ENCODE peak calls at places on chromosome 11, in nine cellular contexts. I is uterus, T is thyroid gland, Q is thoracic aorta, H is pancreas, N is psoas muscle, K is adrenal gland, G is body of pancreas, W is ovary. B is an unnamed sample.

GRCh38 chr11:2590131-2590950 is 109.5 kb downstream of the KCNQ1OT1 start:
- DNase-seq in G (no peak), N (peak; percentile 34), I (no peak), K (no peak), W (no peak), Q (no peak), T (peak; percentile 1), H (no peak), B (no peak)

GRCh38 chr11:118274184-118274583 is 10.1 kb upstream of the MPZL2 start:
- DNase-seq in H (no peak), I (no peak), G (no peak), W (no peak), T (no peak), Q (no peak), N (no peak), K (no peak), B (no peak)

GRCh38 chr11:96817488-96817887 is 427.7 kb downstream of the JRKL start:
- DNase-seq in Q (no peak), T (no peak), W (no peak), H (no peak), G (no peak), K (no peak), N (no peak), I (no peak), B (no peak)

GRCh38 chr11:71153005-71153395 is 99.4 kb downstream of the SHANK2 start:
- DNase-seq in I (no peak), W (no peak), G (peak; percentile 36), T (peak; percentile 11), Q (no peak), K (peak; percentile 56), H (peak; percentile 49), N (no peak), B (peak; percentile 40)

GRCh38 chr11:17473071-17473744 is 3.4 kb downstream of the ABCC8 start:
- DNase-seq in I (no peak), W (no peak), H (no peak), N (no peak), K (no peak), Q (no peak), G (no peak), T (no peak), B (no peak)

GRCh38 chr11:33015621-33016551 is at the start of gene DEPDC7:
- DNase-seq in T (peak; percentile 69), K (peak; percentile 76), N (peak; percentile 94), G (peak; percentile 94), W (peak; percentile 92), H (peak; percentile 92), Q (peak; percentile 40), I (peak; percentile 85), B (peak; percentile 91)

GRCh38 chr11:73507086-73507485 is 90.8 kb downstream of the FAM168A start:
- DNase-seq in N (no peak), Q (no peak), K (no peak), I (no peak), H (no peak), T (no peak), G (no peak), W (no peak), B (no peak)

GRCh38 chr11:3021125-3021524 is 29.0 kb upstream of the NAP1L4 start:
- DNase-seq in I (no peak), W (no peak), T (peak; percentile 61), N (no peak), Q (no peak), K (no peak), G (peak; percentile 68), H (peak; percentile 57), B (no peak)

GRCh38 chr11:94201004-94201465 is 72.4 kb downstream of the PANX1 start:
- DNase-seq in T (no peak), H (no peak), K (no peak), W (no peak), N (no peak), G (no peak), I (no peak), Q (no peak), B (no peak)

GRCh38 chr11:7089328-7090251 is 792 bp downstream of the RBMXL2 start:
- DNase-seq in G (no peak), K (no peak), Q (no peak), I (no peak), W (no peak), N (peak; percentile 44), H (no peak), T (no peak), B (no peak)

DNA sequence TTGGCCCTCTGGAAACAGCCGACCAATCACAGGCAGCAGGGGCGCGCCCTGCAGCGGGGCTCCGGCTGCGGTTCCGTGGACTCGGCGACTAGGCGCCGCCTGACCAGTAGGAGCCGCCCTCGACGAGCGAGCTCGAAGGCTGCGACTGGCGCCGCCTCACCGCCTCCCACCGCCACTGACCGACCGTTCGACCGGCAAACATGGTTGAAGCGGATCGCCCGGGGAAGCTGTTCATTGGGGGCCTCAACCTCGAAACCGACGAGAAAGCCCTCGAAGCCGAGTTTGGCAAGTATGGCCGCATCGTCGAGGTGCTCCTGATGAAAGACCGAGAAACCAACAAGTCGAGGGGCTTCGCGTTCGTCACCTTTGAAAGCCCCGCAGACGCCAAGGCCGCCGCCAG is at the start of gene RBMXL2:
- DNase-seq in G (no peak), W (no peak), Q (no peak), H (no peak), T (no peak), N (peak; percentile 40), I (no peak), K (no peak), B (no peak)
- H3K27me3 ChIP-seq in G (no peaks in the 10 kb centered on the region), W (no peaks in the 10 kb centered on the region), Q (no peaks in the 10 kb centered on the region), H (peaks cover 4% of the 10 kb centered on the region), T (no peaks in the 10 kb centered on the region), N (peaks cover 2% of the 10 kb centered on the region), I (no peaks in the 10 kb centered on the region), K (peaks cover 10% of the 10 kb centered on the region), B (no peaks in the 10 kb centered on the region)

DNA sequence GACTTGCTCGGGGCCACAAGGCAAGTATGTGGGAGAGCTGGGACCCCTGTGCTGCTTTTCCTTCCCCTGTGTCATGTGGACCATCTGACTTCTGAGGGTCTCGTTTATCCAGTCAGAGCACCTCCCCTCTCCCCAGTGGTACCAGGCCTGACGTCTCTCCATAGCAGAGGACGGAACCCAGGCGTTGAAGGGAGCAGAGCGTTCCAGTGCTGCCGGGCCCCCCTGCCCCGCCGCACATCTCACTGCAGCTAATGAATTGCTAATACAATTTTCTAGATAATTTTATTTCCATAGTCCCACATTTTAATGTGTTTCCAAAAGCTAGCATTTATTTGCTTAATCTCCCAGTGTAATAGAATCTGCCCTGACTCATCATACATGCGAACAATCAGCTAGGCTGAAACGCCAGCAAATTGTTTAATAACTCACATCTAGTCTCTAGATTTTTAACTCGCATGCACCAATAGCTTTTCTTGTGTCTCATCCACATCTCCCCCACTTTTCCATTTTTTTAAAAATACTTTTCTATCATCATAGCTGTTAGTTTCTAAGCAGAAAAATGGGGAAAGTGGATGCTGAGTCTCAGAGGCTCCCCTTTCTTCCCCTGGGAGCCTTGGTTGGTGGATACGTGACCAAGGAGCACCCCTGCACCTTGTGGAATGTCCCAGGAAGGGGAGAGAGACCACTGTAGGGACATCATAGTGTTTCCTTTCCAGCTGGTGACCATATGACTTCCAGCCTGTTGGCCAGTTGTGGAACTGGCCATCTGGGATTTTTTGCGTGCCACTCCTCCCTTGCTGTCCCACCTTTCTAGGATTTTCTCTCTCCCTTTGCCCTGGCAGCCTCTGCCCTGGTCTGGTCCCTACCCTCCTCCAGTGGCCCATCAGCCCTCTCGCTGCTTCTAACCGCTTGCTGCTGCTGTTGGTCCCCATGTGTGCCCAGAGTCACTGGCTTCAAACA is 58.6 kb upstream of the NNMT start:
- DNase-seq in N (no peak), W (no peak), H (no peak), G (no peak), K (no peak), T (no peak), I (no peak), Q (no peak), B (no peak)
- TF ChIP-seq CTCF in N (no peak), W (no peak), H (no peak), G (no peak), K (no peak), T (no peak), I (no peak), Q (no peak), B (no peak)

DNA sequence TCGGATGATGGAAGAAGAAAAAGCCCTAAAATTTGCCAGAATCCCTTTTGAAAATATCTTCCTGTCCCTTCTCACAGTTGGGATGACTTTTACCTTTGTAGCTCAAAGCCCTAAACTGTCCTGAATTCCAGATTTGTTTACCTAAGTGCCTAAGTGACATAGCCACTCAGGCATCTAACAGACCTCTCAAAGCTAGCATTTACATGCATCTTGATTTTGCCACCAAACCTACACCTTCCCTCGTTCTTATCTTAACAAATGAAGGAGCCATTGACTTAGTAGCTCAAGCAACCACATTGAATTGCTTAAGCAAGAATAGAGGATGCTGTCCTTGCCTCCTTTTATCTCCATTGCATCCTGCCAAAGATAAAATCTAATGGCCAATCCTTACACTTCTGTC is 198.4 kb upstream of the NTM start:
- DNase-seq in T (no peak), N (no peak), K (no peak), I (no peak), Q (no peak), W (no peak), G (no peak), H (no peak), B (no peak)
- H3K27me3 ChIP-seq in T (no peaks in the 10 kb centered on the region), N (peaks cover 6% of the 10 kb centered on the region), K (no peaks in the 10 kb centered on the region), I (no peaks in the 10 kb centered on the region), Q (no peaks in the 10 kb centered on the region), W (no peaks in the 10 kb centered on the region), G (no peaks in the 10 kb centered on the region), H (no peaks in the 10 kb centered on the region), B (no peaks in the 10 kb centered on the region)

GRCh38 chr11:128840137-128840536 is 27.0 kb downstream of the KCNJ1 start:
- DNase-seq in W (no peak), K (no peak), G (no peak), H (no peak), N (no peak), Q (no peak), T (no peak), I (no peak), B (no peak)

GRCh38 chr11:128837627-128838026 is 29.5 kb downstream of the KCNJ1 start:
- DNase-seq in W (no peak), T (no peak), H (no peak), I (no peak), N (no peak), Q (no peak), G (no peak), K (peak; percentile 31), B (no peak)

GRCh38 chr11:128839081-128839480 is 28.0 kb downstream of the KCNJ1 start:
- DNase-seq in N (no peak), T (no peak), W (no peak), K (no peak), Q (no peak), H (no peak), G (no peak), I (no peak), B (no peak)

GRCh38 chr11:128831781-128832497 is 35.2 kb downstream of the KCNJ1 start:
- DNase-seq in H (no peak), Q (no peak), I (no peak), K (no peak), T (no peak), G (no peak), W (no peak), N (no peak), B (no peak)

DNA sequence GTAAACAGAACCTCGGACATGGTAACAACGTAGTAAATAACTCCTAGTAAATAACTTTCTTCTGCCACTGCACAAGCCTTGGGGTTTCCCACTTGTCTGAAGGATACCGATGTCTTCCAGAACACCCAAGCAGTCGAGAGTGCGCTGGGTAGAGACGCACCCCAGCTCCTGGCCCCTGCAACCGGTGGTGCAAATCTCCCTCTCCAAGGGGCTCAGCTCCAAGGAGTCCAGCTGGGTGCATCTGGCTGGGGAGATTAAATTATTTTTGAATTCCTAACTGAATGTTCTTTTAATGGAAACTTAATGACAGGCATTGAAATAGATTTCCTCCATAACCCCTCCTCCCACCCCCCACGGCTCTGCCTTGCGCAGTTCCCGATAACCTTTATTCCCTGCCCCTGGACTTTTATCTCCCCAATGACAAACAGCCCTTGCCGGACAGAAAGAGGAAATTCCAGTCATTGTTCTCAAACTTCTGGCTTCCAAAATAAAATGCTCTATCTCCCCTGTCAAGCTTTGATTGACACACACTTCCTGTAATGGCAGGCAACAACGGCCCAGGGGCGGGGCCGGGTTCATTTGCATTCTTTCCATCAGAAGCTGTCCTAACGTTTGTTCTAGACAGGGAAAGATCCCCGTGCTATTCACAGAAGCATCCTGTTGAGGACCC is 31.2 kb downstream of the KCNJ1 start:
- DNase-seq in T (no peak), K (peak; percentile 62), Q (no peak), W (peak; percentile 30), I (no peak), H (peak; percentile 38), N (no peak), G (peak; percentile 38), B (no peak)
- TF ChIP-seq CTCF in T (no peak), K (no peak), Q (no peak), W (no peak), I (no peak), H (no peak), N (no peak), G (no peak), B (no peak)

B was measured in ascending aorta.